ENCODE peak calls at places on chromosomes 4 and X, in nine cellular contexts. G, W, D, X, K, T, Y, C and S are unnamed samples.

GRCh38 chrX:22134681-22135080 is 102.6 kb downstream of the PHEX start:
- DNase-seq in G (no peak), W (no peak), D (no peak), X (no peak), K (no peak), T (no peak), Y (no peak), C (peak), S (no peak)

GRCh38 chrX:24014388-24015018 is 12.5 kb downstream of the KLHL15 start:
- DNase-seq in G (no peak), W (peak), D (peak), X (no peak), K (no peak), T (no peak), Y (no peak), C (no peak), S (no peak)

GRCh38 chr4:53592128-53592527 is 842 bp upstream of the LNX1 start:
- DNase-seq in G (no peak), W (no peak), D (no peak), X (no peak), K (peak), T (no peak), Y (no peak), C (no peak), S (no peak)

GRCh38 chr4:182147391-182147790 is 95.8 kb upstream of the TENM3 start:
- DNase-seq in G (no peak), W (no peak), D (no peak), X (no peak), K (no peak), T (no peak), Y (no peak), C (no peak), S (no peak)

GRCh38 chr4:151983854-151984253 is 223.0 kb upstream of the GATB start:
- DNase-seq in G (no peak), W (no peak), D (no peak), X (no peak), K (no peak), T (no peak), Y (no peak), C (no peak), S (no peak)

GRCh38 chr4:81508786-81509574 is 37.3 kb upstream of the RASGEF1B start:
- DNase-seq in G (no peak), W (no peak), D (no peak), X (no peak), K (no peak), T (no peak), Y (no peak), C (no peak), S (no peak)

GRCh38 chr4:145788765-145789164 is 108.8 kb downstream of the C4orf51 start:
- DNase-seq in G (no peak), W (no peak), D (no peak), X (no peak), K (no peak), T (no peak), Y (no peak), C (no peak), S (no peak)

GRCh38 chrX:45788315-45788714 is 587.6 kb upstream of the DIPK2B start:
- DNase-seq in G (no peak), W (no peak), D (no peak), X (no peak), K (no peak), T (no peak), Y (no peak), C (no peak), S (no peak)

GRCh38 chr4:6064383-6064782 is 46.2 kb upstream of the C4orf50 start:
- DNase-seq in G (no peak), W (no peak), D (no peak), X (no peak), K (no peak), T (no peak), Y (no peak), C (no peak), S (no peak)

GRCh38 chr4:37490391-37491347 is 195.5 kb downstream of the RELL1 start:
- DNase-seq in G (no peak), W (no peak), D (no peak), X (no peak), K (no peak), T (no peak), Y (no peak), C (no peak), S (no peak)

GRCh38 chrX:133958997-133959688 is 26.3 kb downstream of the GPC3 start:
- DNase-seq in G (no peak), W (no peak), D (no peak), X (no peak), K (no peak), T (no peak), Y (no peak), C (peak), S (no peak)